ENCODE peak calls at places on chromosomes 12 and 14, in four cellular contexts. U is caudate nucleus, L is psoas muscle, I is choroid plexus epithelial cell. Z is an unnamed sample.

GRCh38 chr12:118874698-118875548 is 106.4 kb upstream of the SRRM4 start:
- DNase-seq in U (no peak), L (no peak), I (no peak), Z (no peak)

GRCh38 chr12:46858368-46858767 is 32.6 kb upstream of the SLC38A4 start:
- DNase-seq in U (no peak), L (no peak), I (no peak), Z (peak; percentile 7)

GRCh38 chr12:113392988-113393579 is 10.6 kb downstream of the SDS start:
- DNase-seq in U (no peak), L (peak; percentile 43), I (peak; percentile 45), Z (peak; percentile 49)

GRCh38 chr12:47981496-47982260 is 18.3 kb downstream of the TMEM106C start:
- DNase-seq in U (no peak), L (no peak), I (no peak), Z (no peak)

GRCh38 chr12:58575281-58575680 is 345.0 kb downstream of the LRIG3 start:
- DNase-seq in U (no peak), L (no peak), I (peak; percentile 77), Z (peak; percentile 83)

GRCh38 chr14:69612014-69612758 is 790 bp downstream of the SUSD6 start:
- DNase-seq in U (peak; percentile 56), L (peak; percentile 37), I (no peak), Z (peak; percentile 28)

GRCh38 chr14:73755434-73756014 is 41.3 kb upstream of the PNMA1 start:
- DNase-seq in U (peak; percentile 34), L (no peak), I (no peak), Z (peak; percentile 39)

GRCh38 chr12:124621296-124621660 is 53.9 kb upstream of the NCOR2 start:
- DNase-seq in U (no peak), L (peak; percentile 84), I (peak; percentile 44), Z (peak; percentile 62)

GRCh38 chr14:104111301-104112112 is 26.0 kb downstream of the ASPG start:
- DNase-seq in U (no peak), L (peak; percentile 6), I (no peak), Z (no peak)

GRCh38 chr14:104144911-104145825 is 6.8 kb downstream of the KIF26A start:
- DNase-seq in U (no peak), L (peak; percentile 16), I (no peak), Z (no peak)

GRCh38 chr14:104138098-104138890 is at the start of gene KIF26A:
- DNase-seq in U (no peak), L (peak; percentile 28), I (peak; percentile 41), Z (no peak)

GRCh38 chr14:72543325-72543724 is 350.6 kb downstream of the DPF3 start:
- DNase-seq in U (no peak), L (no peak), I (peak; percentile 73), Z (no peak)

Z was measured in cardiac fibroblast.